ENCODE peak calls at places on chromosomes 3 and 15, in four cellular contexts. D is HepG2, H is H1, T is GM12878. X is an unnamed sample.

GRCh38 chr3:187738089-187738399 is 7.2 kb downstream of the BCL6 start:
- DNase-seq in D (no peak), H (no peak), T (no peak), X (no peak)

GRCh38 chr3:51963951-51964451 is 3.3 kb downstream of the PCBP4 start:
- DNase-seq in D (no peak), H (no peak), T (no peak), X (no peak)

GRCh38 chr3:73727117-73727802 is 102.5 kb upstream of the PDZRN3 start:
- DNase-seq in D (no peak), H (peak), T (no peak), X (peak)

GRCh38 chr3:178841011-178841410 is 230.6 kb downstream of the ZMAT3 start:
- DNase-seq in D (no peak), H (no peak), T (no peak), X (no peak)

GRCh38 chr3:71206821-71207220 is 376.7 kb downstream of the FOXP1 start:
- DNase-seq in D (no peak), H (no peak), T (no peak), X (no peak)

GRCh38 chr3:159763466-159764210 is 225.0 kb upstream of the IL12A start:
- DNase-seq in D (no peak), H (peak), T (no peak), X (peak)

GRCh38 chr3:179949428-179949827 is 87.3 kb downstream of the PEX5L start:
- DNase-seq in D (no peak), H (no peak), T (no peak), X (no peak)

GRCh38 chr15:26421065-26421464 is 351.8 kb downstream of the GABRB3 start:
- DNase-seq in D (no peak), H (no peak), T (no peak), X (no peak)

GRCh38 chr15:99495430-99496301 is 70.1 kb upstream of the MEF2A start:
- DNase-seq in D (peak), H (no peak), T (no peak), X (no peak)

GRCh38 chr15:86327230-86327865 is 247.7 kb downstream of the AGBL1 start:
- DNase-seq in D (no peak), H (no peak), T (no peak), X (no peak)

GRCh38 chr3:146705205-146705604 is 100.1 kb upstream of the PLSCR5 start:
- DNase-seq in D (no peak), H (no peak), T (no peak), X (no peak)

GRCh38 chr3:38611866-38612265 is 37.6 kb downstream of the SCN5A start:
- DNase-seq in D (no peak), H (no peak), T (no peak), X (no peak)

GRCh38 chr15:65937476-65937875 is 68.2 kb downstream of the RAB11A start:
- DNase-seq in D (no peak), H (no peak), T (no peak), X (no peak)

GRCh38 chr15:63157066-63157890 is at the start of gene RPS27L:
- DNase-seq in D (peak), H (peak), T (peak), X (peak)

GRCh38 chr3:149388001-149388435 is 10.6 kb upstream of the TM4SF1 start:
- DNase-seq in D (no peak), H (no peak), T (no peak), X (no peak)

GRCh38 chr15:78149805-78150751 is 916 bp downstream of the IDH3A start:
- DNase-seq in D (peak), H (no peak), T (no peak), X (no peak)

GRCh38 chr3:171334465-171334811 is 125.8 kb downstream of the TNIK start:
- DNase-seq in D (no peak), H (no peak), T (no peak), X (no peak)

GRCh38 chr3:136008221-136008620 is 42.7 kb downstream of the PPP2R3A start:
- DNase-seq in D (no peak), H (no peak), T (no peak), X (peak)

GRCh38 chr15:99951471-99951870 is 218.2 kb upstream of the LYSMD4 start:
- DNase-seq in D (no peak), H (no peak), T (no peak), X (no peak)

GRCh38 chr3:4362523-4362922 is 59.4 kb downstream of the SETMAR start:
- DNase-seq in D (no peak), H (no peak), T (no peak), X (no peak)

GRCh38 chr15:62428851-62429250 is 263.8 kb upstream of the C2CD4B start:
- DNase-seq in D (no peak), H (no peak), T (no peak), X (no peak)

GRCh38 chr3:48077835-48078234 is 61.6 kb upstream of the MAP4 start:
- DNase-seq in D (no peak), H (no peak), T (no peak), X (no peak)

GRCh38 chr3:85576091-85576690 is 617.4 kb downstream of the CADM2 start:
- DNase-seq in D (peak), H (peak), T (no peak), X (peak)

GRCh38 chr3:104879919-104880318 is 486.8 kb upstream of the ALCAM start:
- DNase-seq in D (no peak), H (no peak), T (no peak), X (no peak)

GRCh38 chr3:127406309-127407025 is 118.6 kb upstream of the PRR20G start:
- DNase-seq in D (peak), H (no peak), T (no peak), X (no peak)

GRCh38 chr3:153113553-153113952 is 48.5 kb upstream of the RAP2B start:
- DNase-seq in D (no peak), H (no peak), T (no peak), X (no peak)

GRCh38 chr3:156790141-156790540 is 36.0 kb upstream of the LEKR1 start:
- DNase-seq in D (no peak), H (no peak), T (no peak), X (no peak)

DNA sequence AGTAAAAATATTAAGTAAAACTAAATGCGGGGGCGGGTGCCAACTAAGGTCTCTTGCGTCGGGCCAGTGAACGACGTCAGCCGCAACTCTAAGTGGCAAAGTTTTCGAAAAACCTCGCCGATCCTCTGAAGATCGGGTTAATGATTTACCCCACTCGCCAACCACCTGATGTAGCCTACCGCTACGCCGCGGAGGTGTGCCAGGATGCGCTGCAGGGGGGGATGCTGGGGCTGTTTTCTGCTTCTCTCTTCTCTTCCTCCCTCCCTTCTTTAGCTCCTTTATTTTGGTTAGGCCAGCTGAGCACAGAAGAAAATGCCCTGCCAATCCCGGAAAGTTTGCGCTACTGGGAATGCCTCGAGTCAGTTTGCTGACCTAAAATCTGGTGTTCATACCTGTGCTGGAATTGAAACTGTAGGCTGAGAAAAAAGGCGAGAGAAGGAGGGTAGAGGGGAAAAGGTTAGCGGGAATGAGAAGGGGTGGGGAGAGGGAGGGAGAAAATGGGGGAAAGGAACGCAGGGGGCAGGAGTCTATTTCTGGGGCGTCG is 7.5 kb upstream of the FOXB1 start:
- DNase-seq in D (peak), H (peak), T (no peak), X (no peak)
- H3K4me3 ChIP-seq in D (peak), H (peak), T (peak), X (peak)

GRCh38 chr3:175716451-175716850 is 857.3 kb downstream of the NAALADL2 start:
- DNase-seq in D (no peak), H (no peak), T (no peak), X (no peak)
- TF ChIP-seq SUZ12 in D (no peak), H (no peak), T (no peak), X (no peak)

DNA sequence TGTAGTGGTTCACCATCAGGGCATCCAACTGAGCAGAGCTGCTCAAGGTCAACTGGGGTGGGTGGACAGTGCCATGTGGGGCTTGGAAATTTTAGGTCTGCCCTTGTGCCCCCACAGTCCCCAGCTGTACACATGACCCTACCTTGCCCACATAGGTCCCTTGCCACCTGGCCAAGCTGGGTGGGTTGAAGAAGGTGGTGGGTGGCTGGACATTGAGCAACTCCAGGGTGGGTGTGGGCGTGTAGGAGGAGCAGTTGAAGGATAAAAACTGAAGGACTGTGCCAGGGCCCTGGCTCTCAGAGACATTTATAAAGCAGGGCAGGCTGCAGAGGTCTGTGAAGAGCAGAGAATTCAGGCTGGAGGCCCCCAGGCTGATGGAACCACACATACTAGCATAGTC is 568 bp downstream of the CDHR4 start:
- DNase-seq in D (no peak), H (no peak), T (no peak), X (no peak)
- H3K4me3 ChIP-seq in D (no peak), H (no peak), T (no peak), X (no peak)

GRCh38 chr15:45203182-45203581 is 15.4 kb upstream of the SHF start:
- DNase-seq in D (no peak), H (no peak), T (no peak), X (no peak)
- TF ChIP-seq SUZ12 in D (no peak), H (no peak), T (no peak), X (no peak)

GRCh38 chr3:69763458-69763857 is 24.2 kb downstream of the MITF start:
- DNase-seq in D (no peak), H (no peak), T (no peak), X (no peak)
- H3K4me3 ChIP-seq in D (no peak), H (no peak), T (no peak), X (no peak)

DNA sequence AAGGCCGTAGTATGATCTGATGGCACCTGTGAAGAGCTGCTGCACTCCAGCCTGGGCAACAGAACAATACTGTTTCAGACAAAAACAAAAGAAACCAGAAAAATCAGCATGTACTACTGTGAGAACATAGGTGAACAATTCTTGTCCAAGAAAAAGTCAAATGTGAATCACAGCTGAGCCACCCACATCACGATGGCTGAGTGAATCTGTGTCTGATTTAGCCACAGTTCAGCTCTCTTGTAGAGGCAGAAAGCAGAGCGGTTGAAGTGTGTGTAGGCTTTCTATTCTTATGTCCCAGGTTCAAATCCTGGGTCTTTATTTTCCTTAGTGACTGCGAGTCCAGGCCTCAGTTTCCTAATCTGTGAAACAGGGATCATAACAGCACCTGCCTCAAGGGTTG is 4.4 kb upstream of the FURIN start:
- DNase-seq in D (no peak), H (no peak), T (no peak), X (no peak)
- TF ChIP-seq SUZ12 in D (no peak), H (no peak), T (no peak), X (no peak)

GRCh38 chr3:24042879-24043567 is 97.9 kb downstream of the NR1D2 start:
- DNase-seq in D (no peak), H (no peak), T (no peak), X (no peak)

GRCh38 chr3:24037971-24038370 is 92.9 kb downstream of the NR1D2 start:
- DNase-seq in D (no peak), H (no peak), T (no peak), X (no peak)

GRCh38 chr3:24046214-24046613 is 101.1 kb downstream of the NR1D2 start:
- DNase-seq in D (no peak), H (no peak), T (no peak), X (no peak)

GRCh38 chr3:24043985-24044384 is 98.9 kb downstream of the NR1D2 start:
- DNase-seq in D (no peak), H (no peak), T (no peak), X (no peak)

GRCh38 chr3:24042174-24042878 is 97.2 kb downstream of the NR1D2 start:
- DNase-seq in D (no peak), H (no peak), T (no peak), X (no peak)
- H3K4me3 ChIP-seq in D (no peak), H (no peak), T (no peak), X (no peak)

DNA sequence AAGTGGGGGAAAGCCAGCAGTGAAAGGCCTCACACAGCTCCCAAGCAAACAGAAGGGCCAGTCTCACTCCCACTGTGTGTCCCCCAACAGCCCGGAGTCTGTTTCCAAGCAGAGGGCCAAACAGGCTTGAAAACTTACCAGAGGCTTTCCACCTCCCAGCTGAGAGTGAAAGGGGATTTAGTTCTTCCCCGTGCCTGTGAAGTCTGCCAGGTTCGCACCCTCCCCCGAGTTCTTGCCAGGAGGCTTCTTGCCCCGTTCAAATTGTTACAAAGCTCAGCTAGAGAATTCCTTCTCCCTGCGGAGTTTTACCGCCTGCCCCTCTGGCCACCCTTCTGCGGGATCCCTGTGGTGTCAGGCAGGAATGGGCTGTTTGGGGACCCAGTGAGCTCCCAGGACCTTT is 68.0 kb upstream of the WNT7A start:
- DNase-seq in D (no peak), H (peak), T (no peak), X (no peak)
- TF ChIP-seq SUZ12 in D (no peak), H (no peak), T (no peak), X (no peak)

GRCh38 chr15:85312925-85313324 is 67.5 kb upstream of the AKAP13 start:
- DNase-seq in D (peak), H (no peak), T (no peak), X (no peak)
- H3K4me3 ChIP-seq in D (no peak), H (no peak), T (peak), X (no peak)